ENCODE peak calls at places on chromosome 2, in six cellular contexts. V, P, Y, S, T and L are unnamed samples.
A peak's percentile ranks its signal among the peaks of the same experiment; 100 is the strongest.

GRCh38 chr2:45857848-45858520 is 206.5 kb downstream of the PRKCE start:
- DNase-seq in Y (no peak), P (no peak), S (no peak), V (no peak), T (no peak), L (no peak)

GRCh38 chr2:45205985-45206384 is 196.7 kb upstream of the SIX2 start:
- DNase-seq in S (no peak), T (no peak), Y (no peak), V (no peak), P (no peak), L (no peak)

GRCh38 chr2:13009027-13009426 is 292.3 kb downstream of the TRIB2 start:
- DNase-seq in P (no peak), S (no peak), V (no peak), Y (no peak), T (no peak), L (no peak)

GRCh38 chr2:166388488-166389070 is 12.8 kb upstream of the SCN9A start:
- DNase-seq in Y (no peak), P (no peak), V (no peak), T (peak; percentile 89), S (no peak), L (no peak)

GRCh38 chr2:47950340-47951280 is 44.3 kb upstream of the FBXO11 start:
- DNase-seq in S (no peak), Y (no peak), T (no peak), P (no peak), V (no peak), L (no peak)

GRCh38 chr2:32464441-32464840 is 107.6 kb downstream of the BIRC6 start:
- DNase-seq in T (no peak), Y (no peak), P (no peak), S (no peak), V (no peak), L (peak; percentile 59)

GRCh38 chr2:20065885-20066602 is 14.6 kb upstream of the LAPTM4A start:
- DNase-seq in S (peak; percentile 84), V (peak; percentile 22), T (no peak), P (peak; percentile 62), Y (peak; percentile 31), L (peak; percentile 83)

GRCh38 chr2:23541453-23542334 is 156.7 kb downstream of the KLHL29 start:
- DNase-seq in T (no peak), P (no peak), S (peak; percentile 35), Y (no peak), V (no peak), L (no peak)

GRCh38 chr2:95319481-95320343 is 22.6 kb downstream of the KCNIP3 start:
- DNase-seq in V (no peak), T (no peak), S (no peak), P (no peak), Y (no peak), L (no peak)

GRCh38 chr2:196718796-196719564 is 79.5 kb downstream of the CCDC150 start:
- DNase-seq in T (no peak), P (no peak), Y (no peak), S (peak; percentile 33), V (no peak), L (peak; percentile 90)

GRCh38 chr2:61762292-61762691 is 91.6 kb downstream of the FAM161A start:
- DNase-seq in T (no peak), P (no peak), Y (no peak), S (no peak), V (no peak), L (no peak)

GRCh38 chr2:174339971-174340399 is 5.2 kb downstream of the SP9 start:
- DNase-seq in T (no peak), V (no peak), Y (no peak), P (no peak), S (no peak), L (no peak)

GRCh38 chr2:71521436-71521950 is 68.1 kb downstream of the DYSF start:
- DNase-seq in V (no peak), P (no peak), Y (no peak), S (no peak), T (no peak), L (no peak)

GRCh38 chr2:110858135-110858737 is 125.9 kb downstream of the ACOXL start:
- DNase-seq in V (peak; percentile 49), S (no peak), Y (peak; percentile 27), T (no peak), P (no peak), L (no peak)

GRCh38 chr2:38148501-38148900 is 72.5 kb upstream of the CYP1B1 start:
- DNase-seq in T (no peak), Y (no peak), S (peak; percentile 32), V (no peak), P (no peak), L (no peak)

GRCh38 chr2:182672471-182673165 is 43.4 kb upstream of the DNAJC10 start:
- DNase-seq in P (no peak), V (no peak), S (peak; percentile 47), T (no peak), Y (no peak), L (no peak)

GRCh38 chr2:118882693-118883336 is 35.4 kb upstream of the EN1 start:
- DNase-seq in T (peak; percentile 10), Y (peak; percentile 40), P (peak; percentile 44), V (peak; percentile 53), S (peak; percentile 75), L (no peak)

GRCh38 chr2:120863661-120864320 is 128.1 kb downstream of the GLI2 start:
- DNase-seq in P (peak; percentile 13), Y (no peak), S (peak; percentile 80), T (no peak), V (no peak), L (no peak)

GRCh38 chr2:62216616-62217015 is 20.7 kb downstream of the B3GNT2 start:
- DNase-seq in V (no peak), Y (no peak), P (no peak), S (no peak), T (peak; percentile 70), L (peak; percentile 86)

GRCh38 chr2:23491622-23492336 is 106.8 kb downstream of the KLHL29 start:
- DNase-seq in T (no peak), S (no peak), Y (no peak), P (no peak), V (no peak), L (no peak)

GRCh38 chr2:37414470-37414949 is 70.1 kb downstream of the QPCT start:
- DNase-seq in S (peak; percentile 51), Y (peak; percentile 55), T (peak; percentile 45), P (no peak), V (peak; percentile 18), L (no peak)

GRCh38 chr2:41483221-41483620 is 564.6 kb upstream of the PKDCC start:
- DNase-seq in T (no peak), V (no peak), P (no peak), S (no peak), Y (no peak), L (no peak)

GRCh38 chr2:189439342-189439741 is 1.9 kb upstream of the WDR75 start:
- DNase-seq in S (no peak), P (no peak), T (no peak), Y (no peak), V (no peak), L (no peak)